ENCODE peak calls at places on chromosomes 11 and 22, in seven cellular contexts. R is omental fat pad, A is left ventricle myocardium inferior, E is ovary, G is cardiac muscle cell, U is lower lobe of right lung, P is right atrium auricular region. K is an unnamed sample.

GRCh38 chr11:57513911-57514537 is 1.5 kb downstream of the SLC43A1 start:
- DNase-seq in R (no peak), A (peak), E (peak), G (peak), U (peak), P (peak), K (no peak)

GRCh38 chr11:104343578-104343977 is 179.6 kb upstream of the PDGFD start:
- DNase-seq in R (no peak), A (no peak), E (no peak), G (peak), U (no peak), P (no peak), K (no peak)

GRCh38 chr11:78228467-78228866 is 39.7 kb downstream of the USP35 start:
- DNase-seq in R (no peak), A (no peak), E (no peak), G (peak), U (no peak), P (peak), K (no peak)

GRCh38 chr22:24495365-24495675 is 188 bp downstream of the UPB1 start:
- DNase-seq in R (no peak), A (no peak), E (no peak), G (no peak), U (no peak), P (no peak), K (no peak)

GRCh38 chr11:16897460-16898061 is 116.7 kb downstream of the PLEKHA7 start:
- DNase-seq in R (no peak), A (no peak), E (no peak), G (no peak), U (no peak), P (no peak), K (no peak)

GRCh38 chr11:28728666-28729065 is 620.5 kb downstream of the METTL15 start:
- DNase-seq in R (no peak), A (no peak), E (no peak), G (no peak), U (no peak), P (no peak), K (no peak)

GRCh38 chr11:105856954-105857353 is 165.1 kb downstream of the MSANTD4 start:
- DNase-seq in R (no peak), A (no peak), E (no peak), G (no peak), U (no peak), P (no peak), K (no peak)

GRCh38 chr11:28887681-28888080 is 779.5 kb downstream of the METTL15 start:
- DNase-seq in R (no peak), A (no peak), E (no peak), G (peak), U (no peak), P (no peak), K (no peak)

GRCh38 chr22:23926561-23926960 is 32.4 kb downstream of the MIF start:
- DNase-seq in R (no peak), A (no peak), E (no peak), G (no peak), U (no peak), P (no peak), K (no peak)

GRCh38 chr11:39806652-39807051 is 1652.8 kb downstream of the LRRC4C start:
- DNase-seq in R (no peak), A (no peak), E (no peak), G (no peak), U (no peak), P (no peak), K (no peak)

GRCh38 chr22:49212466-49212865 is 615.2 kb downstream of the BRD1 start:
- DNase-seq in R (no peak), A (peak), E (no peak), G (no peak), U (peak), P (peak), K (no peak)

GRCh38 chr11:45150301-45150700 is 3.9 kb downstream of the PRDM11 start:
- DNase-seq in R (no peak), A (no peak), E (no peak), G (no peak), U (no peak), P (no peak), K (peak)

GRCh38 chr22:33105501-33105911 is 47.3 kb upstream of the SYN3 start:
- DNase-seq in R (no peak), A (no peak), E (no peak), G (peak), U (no peak), P (no peak), K (no peak)

GRCh38 chr22:25666308-25666707 is 75.7 kb upstream of the MYO18B start:
- DNase-seq in R (no peak), A (peak), E (peak), G (peak), U (peak), P (no peak), K (no peak)

GRCh38 chr11:26993965-26994446 is at the start of gene FIBIN:
- DNase-seq in R (no peak), A (peak), E (peak), G (peak), U (peak), P (no peak), K (no peak)

GRCh38 chr11:4180441-4181183 is 86.0 kb downstream of the RRM1 start:
- DNase-seq in R (no peak), A (no peak), E (no peak), G (no peak), U (no peak), P (no peak), K (no peak)

GRCh38 chr11:75325713-75326438 is 25.6 kb downstream of the ARRB1 start:
- DNase-seq in R (no peak), A (peak), E (no peak), G (peak), U (peak), P (peak), K (no peak)

GRCh38 chr22:49769691-49770315 is 57.9 kb downstream of the BRD1 start:
- DNase-seq in R (no peak), A (peak), E (peak), G (no peak), U (peak), P (no peak), K (no peak)

GRCh38 chr11:10638285-10638684 is 55.3 kb downstream of the IRAG1 start:
- DNase-seq in R (no peak), A (no peak), E (peak), G (peak), U (no peak), P (no peak), K (no peak)

GRCh38 chr11:72235351-72236057 is 8.5 kb downstream of the PHOX2A start:
- DNase-seq in R (no peak), A (no peak), E (no peak), G (no peak), U (no peak), P (no peak), K (no peak)

GRCh38 chr11:121282886-121283502 is 9.6 kb upstream of the SC5D start:
- DNase-seq in R (no peak), A (no peak), E (no peak), G (no peak), U (no peak), P (no peak), K (no peak)

GRCh38 chr11:65116370-65117205 is 913 bp downstream of the ZNHIT2 start:
- DNase-seq in R (no peak), A (no peak), E (no peak), G (peak), U (peak), P (no peak), K (no peak)

GRCh38 chr22:49966716-49967332 is 6.3 kb downstream of the PIM3 start:
- DNase-seq in R (peak), A (peak), E (peak), G (peak), U (peak), P (peak), K (peak)

GRCh38 chr11:119206512-119207299 is 567 bp downstream of the CBL start:
- DNase-seq in R (peak), A (peak), E (peak), G (no peak), U (peak), P (no peak), K (peak)

GRCh38 chr11:64810891-64811272 is 531 bp upstream of the MEN1 start:
- DNase-seq in R (no peak), A (no peak), E (no peak), G (no peak), U (no peak), P (no peak), K (peak)

GRCh38 chr11:8263769-8264410 is at the start of gene LMO1:
- DNase-seq in R (peak), A (peak), E (peak), G (peak), U (peak), P (peak), K (peak)

GRCh38 chr11:68051191-68052136 is 12.6 kb downstream of the TCIRG1 start:
- DNase-seq in R (no peak), A (no peak), E (no peak), G (no peak), U (no peak), P (no peak), K (no peak)

GRCh38 chr22:29469755-29470154 is 10.3 kb upstream of the NEFH start:
- DNase-seq in R (no peak), A (no peak), E (no peak), G (no peak), U (no peak), P (no peak), K (no peak)

DNA sequence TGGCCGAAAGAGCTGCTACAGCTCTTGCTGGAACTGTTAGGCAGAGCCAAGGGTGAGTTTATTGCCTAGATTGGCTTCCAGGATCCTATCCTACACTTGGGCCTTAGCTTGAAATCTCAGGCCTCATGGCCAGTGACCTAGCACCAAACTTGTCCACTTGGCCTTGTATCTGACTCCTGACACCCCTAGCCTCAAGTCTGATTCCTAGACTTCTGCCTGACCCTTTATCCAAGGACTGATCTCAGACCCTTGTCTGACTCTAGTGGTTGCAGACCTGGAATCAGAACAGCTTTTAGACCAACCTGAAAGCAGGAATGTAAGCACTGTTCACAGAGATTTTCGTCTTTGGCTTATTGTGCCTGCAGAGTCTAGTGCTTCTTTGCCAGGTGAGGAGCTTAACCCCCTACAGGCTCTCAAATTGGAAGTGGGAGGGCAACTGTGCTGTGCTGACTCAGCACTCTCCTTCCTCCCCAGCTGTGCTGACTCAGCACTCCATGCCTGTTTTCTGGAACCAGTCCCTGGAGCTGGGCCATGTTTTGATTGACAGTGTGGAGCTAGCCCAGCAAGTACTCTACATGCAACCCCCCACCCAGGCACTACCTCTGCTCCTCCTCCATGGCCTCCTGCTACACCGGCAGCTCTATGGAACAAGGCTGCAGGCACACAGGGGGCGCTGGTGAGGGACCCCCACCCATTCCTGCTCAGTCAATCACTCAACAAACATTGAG is 35.1 kb downstream of the RRP8 start:
- DNase-seq in R (no peak), A (peak), E (peak), G (peak), U (no peak), P (no peak), K (no peak)
- TF ChIP-seq CTCF in R (no peak), A (no peak), E (no peak), G (peak), U (no peak), P (no peak), K (no peak)

DNA sequence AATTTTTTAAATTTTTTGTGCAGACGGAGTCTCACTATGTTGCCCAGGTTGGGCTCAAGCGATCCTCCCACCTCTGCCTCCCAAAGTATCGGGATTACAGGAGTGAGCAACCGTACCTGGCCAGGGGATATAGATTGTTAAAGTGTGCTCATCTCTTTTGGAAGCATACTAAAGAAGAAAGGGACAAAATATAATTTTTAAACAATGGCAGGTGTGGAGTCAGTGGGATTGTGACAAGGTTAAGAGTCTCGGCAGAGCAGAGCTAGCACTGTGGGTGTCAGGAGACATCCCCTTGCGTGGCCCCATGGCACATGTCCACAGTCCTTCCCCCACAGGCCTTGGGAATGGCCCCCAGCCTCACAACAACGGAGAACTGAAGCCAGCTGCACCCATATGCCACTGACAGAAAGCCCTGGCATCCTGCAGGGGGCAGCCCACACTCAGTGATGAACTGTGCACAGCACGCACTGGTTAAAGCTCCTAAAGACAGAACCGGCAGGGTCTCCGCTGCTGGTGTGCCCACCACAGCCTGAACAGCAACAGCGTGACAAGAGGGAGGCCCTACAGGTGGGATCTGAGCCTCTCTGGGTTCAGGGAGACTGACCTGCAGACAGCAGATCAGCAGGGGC is 29.9 kb downstream of the SERPIND1 start:
- DNase-seq in R (no peak), A (no peak), E (no peak), G (peak), U (no peak), P (no peak), K (no peak)
- TF ChIP-seq CTCF in R (no peak), A (peak), E (no peak), G (peak), U (peak), P (peak), K (no peak)

GRCh38 chr22:43743131-43743530 is 69.0 kb downstream of the EFCAB6 start:
- DNase-seq in R (no peak), A (no peak), E (no peak), G (no peak), U (no peak), P (no peak), K (no peak)
- TF ChIP-seq CTCF in R (no peak), A (no peak), E (no peak), G (peak), U (no peak), P (no peak), K (no peak)

GRCh38 chr11:112997829-112998228 is 36.6 kb downstream of the NCAM1 start:
- DNase-seq in R (no peak), A (no peak), E (no peak), G (no peak), U (no peak), P (no peak), K (no peak)
- TF ChIP-seq CTCF in R (no peak), A (no peak), E (no peak), G (no peak), U (no peak), P (no peak), K (no peak)

DNA sequence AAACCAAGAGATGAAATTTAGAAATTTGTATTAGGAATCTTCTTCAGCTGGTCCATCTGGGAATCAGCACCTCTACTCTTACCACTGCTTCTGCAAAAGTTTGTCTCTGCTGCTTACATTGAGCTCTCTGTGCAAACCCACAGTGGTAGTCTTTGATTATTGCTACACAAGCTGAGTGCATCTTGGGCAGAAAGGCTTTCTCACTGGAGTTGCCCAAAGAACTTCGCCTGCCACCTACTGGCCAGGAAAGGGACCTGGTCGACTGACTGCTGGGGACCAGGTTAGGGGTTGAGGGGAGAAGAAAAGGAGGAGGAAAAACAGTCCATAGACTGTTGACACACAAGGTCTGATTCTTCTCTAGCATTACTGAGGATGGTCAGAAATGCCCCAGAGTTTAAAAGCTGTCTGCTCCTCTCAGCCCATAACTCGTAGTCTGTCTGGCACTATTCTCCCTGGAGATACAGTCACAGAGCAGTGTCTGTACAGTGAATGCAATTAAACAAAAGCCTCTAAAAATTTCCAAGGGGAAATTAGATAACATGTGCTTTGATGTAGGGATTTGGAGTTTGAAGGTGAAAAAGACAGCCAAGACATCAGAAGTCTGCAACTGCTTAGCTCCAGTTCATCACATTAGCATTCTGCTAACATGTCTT is 215.0 kb upstream of the CTSC start:
- DNase-seq in R (no peak), A (no peak), E (no peak), G (peak), U (peak), P (no peak), K (peak)
- TF ChIP-seq CTCF in R (no peak), A (peak), E (no peak), G (peak), U (peak), P (peak), K (peak)

GRCh38 chr11:15774021-15774862 is 582.1 kb downstream of the SOX6 start:
- DNase-seq in R (no peak), A (no peak), E (no peak), G (peak), U (no peak), P (no peak), K (no peak)

GRCh38 chr11:15768321-15768720 is 588.0 kb downstream of the SOX6 start:
- DNase-seq in R (no peak), A (no peak), E (no peak), G (no peak), U (no peak), P (no peak), K (no peak)

GRCh38 chr11:15769203-15769602 is 587.1 kb downstream of the SOX6 start:
- DNase-seq in R (no peak), A (no peak), E (no peak), G (no peak), U (no peak), P (no peak), K (no peak)

GRCh38 chr11:15773024-15773423 is 583.3 kb downstream of the SOX6 start:
- DNase-seq in R (no peak), A (no peak), E (no peak), G (no peak), U (no peak), P (no peak), K (no peak)

GRCh38 chr11:15770798-15771414 is 585.4 kb downstream of the SOX6 start:
- DNase-seq in R (peak), A (peak), E (no peak), G (peak), U (peak), P (no peak), K (no peak)
- TF ChIP-seq CTCF in R (peak), A (peak), E (no peak), G (peak), U (peak), P (peak), K (no peak)

DNA sequence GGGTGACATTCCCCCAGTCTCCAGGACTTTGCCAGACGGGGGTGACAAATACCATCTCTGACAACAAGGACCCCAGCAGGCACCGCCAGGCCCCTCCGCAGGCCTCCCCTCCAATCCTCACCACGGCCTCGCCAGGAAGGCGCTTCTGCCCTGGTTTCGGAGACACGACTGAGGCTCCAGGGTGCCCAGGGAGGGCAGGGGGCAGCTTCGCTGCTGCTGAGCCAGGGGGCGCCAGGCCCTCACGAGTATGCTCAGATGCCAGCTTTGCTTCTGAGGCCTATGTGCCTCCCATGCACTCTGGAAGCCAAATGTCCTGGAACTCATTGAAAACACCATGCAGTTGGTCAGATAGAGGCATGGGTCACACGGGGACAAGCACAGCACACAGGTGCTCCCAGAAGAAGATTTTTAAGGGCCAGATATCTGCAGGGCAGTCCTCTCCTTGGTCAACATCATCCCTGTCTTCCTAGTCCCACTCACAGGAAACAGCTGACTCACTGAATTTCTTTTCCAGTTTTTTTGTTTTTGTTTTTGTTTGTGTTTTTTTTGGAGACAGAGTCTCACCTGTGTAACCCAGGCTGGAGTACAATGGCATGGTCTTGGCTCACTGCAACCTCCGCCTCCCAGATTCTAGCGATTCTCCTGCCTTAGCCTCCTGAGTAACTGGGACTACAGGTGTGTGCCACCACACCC is 19.9 kb downstream of the BID start:
- DNase-seq in R (no peak), A (no peak), E (no peak), G (no peak), U (no peak), P (no peak), K (no peak)
- TF ChIP-seq CTCF in R (no peak), A (peak), E (no peak), G (peak), U (no peak), P (no peak), K (peak)

GRCh38 chr22:17910561-17911311 is 113.6 kb downstream of the MICAL3 start:
- DNase-seq in R (no peak), A (peak), E (peak), G (peak), U (no peak), P (peak), K (no peak)
- TF ChIP-seq CTCF in R (no peak), A (peak), E (peak), G (peak), U (peak), P (no peak), K (no peak)

K was measured in natural killer cell.